ENCODE peak calls at places on chromosomes 1 and 21, in seven cellular contexts. One of them, this sample, is unnamed.

GRCh38 chr21:31688603-31689368 is 29.3 kb downstream of the SOD1 start:
- DNase-seq in IMR-90: peak
- DNase-seq in neuronal stem cell: no peak
- DNase-seq in mesendoderm: no peak
- DNase-seq in H1: no peak
- DNase-seq in H9: no peak
- DNase-seq in trophoblast cell: no peak
- DNase-seq in this sample: no peak

GRCh38 chr1:21622466-21623315 is 46.5 kb downstream of the RAP1GAP start:
- DNase-seq in IMR-90: no peak
- DNase-seq in neuronal stem cell: peak
- DNase-seq in mesendoderm: no peak
- DNase-seq in H1: no peak
- DNase-seq in H9: peak
- DNase-seq in trophoblast cell: peak
- DNase-seq in this sample: no peak

GRCh38 chr1:84700065-84700464 is 9.8 kb upstream of the SSX2IP start:
- DNase-seq in IMR-90: no peak
- DNase-seq in neuronal stem cell: no peak
- DNase-seq in mesendoderm: no peak
- DNase-seq in H1: no peak
- DNase-seq in H9: no peak
- DNase-seq in trophoblast cell: no peak
- DNase-seq in this sample: no peak

GRCh38 chr1:64163972-64164371 is 39.5 kb upstream of the UBE2U start:
- DNase-seq in IMR-90: peak
- DNase-seq in neuronal stem cell: peak
- DNase-seq in mesendoderm: peak
- DNase-seq in H1: no peak
- DNase-seq in H9: no peak
- DNase-seq in trophoblast cell: no peak
- DNase-seq in this sample: peak

GRCh38 chr1:222404710-222405109 is 143.2 kb downstream of the HHIPL2 start:
- DNase-seq in IMR-90: no peak
- DNase-seq in neuronal stem cell: no peak
- DNase-seq in mesendoderm: no peak
- DNase-seq in H1: no peak
- DNase-seq in H9: no peak
- DNase-seq in trophoblast cell: no peak
- DNase-seq in this sample: no peak

GRCh38 chr1:7644906-7645750 is 126.0 kb upstream of the VAMP3 start:
- DNase-seq in IMR-90: peak
- DNase-seq in neuronal stem cell: no peak
- DNase-seq in mesendoderm: no peak
- DNase-seq in H1: no peak
- DNase-seq in H9: no peak
- DNase-seq in trophoblast cell: no peak
- DNase-seq in this sample: no peak

GRCh38 chr21:30340714-30341573 is 3.5 kb upstream of the KRTAP27-1 start:
- DNase-seq in IMR-90: peak
- DNase-seq in neuronal stem cell: peak
- DNase-seq in mesendoderm: peak
- DNase-seq in H1: no peak
- DNase-seq in H9: peak
- DNase-seq in trophoblast cell: peak
- DNase-seq in this sample: peak

GRCh38 chr1:118275716-118276115 is 90.7 kb upstream of the SPAG17 start:
- DNase-seq in IMR-90: no peak
- DNase-seq in neuronal stem cell: no peak
- DNase-seq in mesendoderm: no peak
- DNase-seq in H1: no peak
- DNase-seq in H9: no peak
- DNase-seq in trophoblast cell: no peak
- DNase-seq in this sample: no peak

GRCh38 chr1:158400901-158401300 is 1.6 kb upstream of the OR10T2 start:
- DNase-seq in IMR-90: no peak
- DNase-seq in neuronal stem cell: no peak
- DNase-seq in mesendoderm: no peak
- DNase-seq in H1: no peak
- DNase-seq in H9: no peak
- DNase-seq in trophoblast cell: no peak
- DNase-seq in this sample: no peak

GRCh38 chr1:197178998-197179397 is 32.5 kb upstream of the ASPM start:
- DNase-seq in IMR-90: peak
- DNase-seq in neuronal stem cell: no peak
- DNase-seq in mesendoderm: no peak
- DNase-seq in H1: no peak
- DNase-seq in H9: no peak
- DNase-seq in trophoblast cell: peak
- DNase-seq in this sample: peak

GRCh38 chr1:208201241-208201640 is 42.9 kb downstream of the PLXNA2 start:
- DNase-seq in IMR-90: peak
- DNase-seq in neuronal stem cell: no peak
- DNase-seq in mesendoderm: no peak
- DNase-seq in H1: no peak
- DNase-seq in H9: no peak
- DNase-seq in trophoblast cell: peak
- DNase-seq in this sample: peak

DNA sequence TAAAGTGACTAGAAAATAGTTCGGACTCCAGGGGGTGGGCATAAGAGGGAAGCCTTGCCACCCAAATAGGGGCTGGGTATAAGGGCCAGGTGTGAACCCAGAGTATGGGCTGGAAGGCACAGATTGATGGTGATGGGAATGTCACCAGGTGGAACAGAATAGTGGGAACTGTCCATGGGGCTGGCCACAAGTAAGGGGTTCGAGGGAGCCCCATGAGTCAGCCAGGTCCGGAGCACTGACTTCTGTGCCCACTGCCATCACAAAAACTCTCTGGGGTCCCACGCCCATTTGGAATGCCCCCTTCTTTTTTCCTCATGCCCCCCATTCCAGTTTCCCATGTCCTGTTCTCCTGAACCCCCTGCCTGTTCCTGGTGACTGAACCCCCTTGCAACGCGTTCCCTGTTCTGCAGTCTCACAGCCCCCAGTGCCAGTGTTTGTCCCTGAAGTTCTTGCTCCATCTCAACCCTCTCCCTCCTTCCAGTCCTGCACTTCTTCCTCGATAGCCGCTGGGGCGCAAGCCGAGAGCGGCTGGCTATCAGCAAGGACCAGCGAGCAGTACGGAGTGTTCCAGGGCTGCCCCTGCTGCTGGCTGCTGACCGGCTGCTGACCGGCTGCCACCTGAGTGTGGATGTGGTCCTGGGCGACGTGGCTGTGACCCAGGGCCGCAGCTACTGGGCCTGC is 7.9 kb downstream of the TRIM46 start:
- DNase-seq in IMR-90: no peak
- DNase-seq in neuronal stem cell: no peak
- DNase-seq in mesendoderm: no peak
- DNase-seq in H1: no peak
- DNase-seq in H9: no peak
- DNase-seq in trophoblast cell: no peak
- DNase-seq in this sample: no peak
- H3K4ac ChIP-seq in IMR-90: no peak
- H3K4ac ChIP-seq in neuronal stem cell: no peak
- H3K4ac ChIP-seq in mesendoderm: no peak
- H3K4ac ChIP-seq in H1: no peak
- H3K4ac ChIP-seq in H9: no peak
- H3K4ac ChIP-seq in trophoblast cell: no peak
- H3K4ac ChIP-seq in this sample: no peak

DNA sequence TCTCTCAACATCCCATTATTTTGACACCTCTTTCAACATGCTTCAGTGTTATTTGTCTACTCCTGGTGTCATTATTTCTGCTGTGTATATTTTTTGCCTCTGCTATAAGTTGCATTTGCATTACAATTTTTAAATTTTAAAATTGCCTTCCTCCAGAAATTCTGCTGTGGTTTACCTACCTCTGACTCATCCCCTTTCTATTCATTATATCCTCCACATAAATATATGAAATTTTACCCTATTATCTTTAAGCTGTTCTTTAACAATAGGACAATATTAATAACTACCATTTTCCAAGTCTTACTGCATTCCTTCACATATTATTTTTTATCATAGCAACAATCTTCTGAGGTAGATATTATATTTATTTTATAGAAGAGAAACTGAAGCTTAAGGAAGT is 178.1 kb upstream of the NRIP1 start:
- DNase-seq in IMR-90: no peak
- DNase-seq in neuronal stem cell: no peak
- DNase-seq in mesendoderm: no peak
- DNase-seq in H1: no peak
- DNase-seq in H9: no peak
- DNase-seq in trophoblast cell: no peak
- DNase-seq in this sample: no peak
- H3K23ac ChIP-seq in IMR-90: no peak
- H3K23ac ChIP-seq in neuronal stem cell: no peak
- H3K23ac ChIP-seq in mesendoderm: no peak
- H3K23ac ChIP-seq in H1: no peak
- H3K23ac ChIP-seq in H9: no peak
- H3K23ac ChIP-seq in trophoblast cell: no peak
- H3K23ac ChIP-seq in this sample: no peak

GRCh38 chr1:199857516-199857915 is 170.0 kb upstream of the NR5A2 start:
- DNase-seq in IMR-90: no peak
- DNase-seq in neuronal stem cell: no peak
- DNase-seq in mesendoderm: no peak
- DNase-seq in H1: no peak
- DNase-seq in H9: no peak
- DNase-seq in trophoblast cell: peak
- DNase-seq in this sample: no peak

GRCh38 chr1:199855580-199855979 is 171.9 kb upstream of the NR5A2 start:
- DNase-seq in IMR-90: peak
- DNase-seq in neuronal stem cell: no peak
- DNase-seq in mesendoderm: peak
- DNase-seq in H1: no peak
- DNase-seq in H9: no peak
- DNase-seq in trophoblast cell: peak
- DNase-seq in this sample: peak

GRCh38 chr1:199854681-199855321 is 172.7 kb upstream of the NR5A2 start:
- DNase-seq in IMR-90: no peak
- DNase-seq in neuronal stem cell: no peak
- DNase-seq in mesendoderm: no peak
- DNase-seq in H1: no peak
- DNase-seq in H9: no peak
- DNase-seq in trophoblast cell: no peak
- DNase-seq in this sample: no peak

GRCh38 chr1:199856381-199856780 is 171.1 kb upstream of the NR5A2 start:
- DNase-seq in IMR-90: no peak
- DNase-seq in neuronal stem cell: no peak
- DNase-seq in mesendoderm: peak
- DNase-seq in H1: no peak
- DNase-seq in H9: no peak
- DNase-seq in trophoblast cell: peak
- DNase-seq in this sample: no peak

DNA sequence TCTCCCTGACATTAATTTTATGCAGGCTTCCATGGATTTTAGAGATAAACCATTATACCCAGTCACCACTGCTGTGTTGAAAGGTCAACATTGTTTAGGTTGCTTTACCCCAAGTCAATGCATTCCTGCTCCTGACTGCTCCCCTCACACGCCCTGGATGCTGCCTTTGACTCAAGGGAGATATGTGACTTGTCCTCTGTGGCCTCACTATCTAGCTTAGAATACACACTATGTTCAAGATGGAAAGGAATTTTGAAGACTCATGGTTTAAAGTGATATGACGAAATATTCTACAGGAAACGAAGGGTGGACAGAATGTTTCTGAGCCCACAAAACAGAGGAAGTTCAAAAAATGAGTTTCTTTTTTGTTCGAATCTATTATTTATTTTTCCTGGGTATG is 170.4 kb upstream of the NR5A2 start:
- DNase-seq in IMR-90: peak
- DNase-seq in neuronal stem cell: no peak
- DNase-seq in mesendoderm: peak
- DNase-seq in H1: no peak
- DNase-seq in H9: no peak
- DNase-seq in trophoblast cell: peak
- DNase-seq in this sample: peak
- H3K4ac ChIP-seq in IMR-90: peak
- H3K4ac ChIP-seq in neuronal stem cell: no peak
- H3K4ac ChIP-seq in mesendoderm: no peak
- H3K4ac ChIP-seq in H1: no peak
- H3K4ac ChIP-seq in H9: no peak
- H3K4ac ChIP-seq in trophoblast cell: no peak
- H3K4ac ChIP-seq in this sample: no peak

GRCh38 chr1:65527211-65527610 is 106.7 kb downstream of the LEPR start:
- DNase-seq in IMR-90: peak
- DNase-seq in neuronal stem cell: no peak
- DNase-seq in mesendoderm: no peak
- DNase-seq in H1: no peak
- DNase-seq in H9: no peak
- DNase-seq in trophoblast cell: peak
- DNase-seq in this sample: peak
- H3K23ac ChIP-seq in IMR-90: no peak
- H3K23ac ChIP-seq in neuronal stem cell: no peak
- H3K23ac ChIP-seq in mesendoderm: no peak
- H3K23ac ChIP-seq in H1: no peak
- H3K23ac ChIP-seq in H9: no peak
- H3K23ac ChIP-seq in trophoblast cell: no peak
- H3K23ac ChIP-seq in this sample: no peak